ENCODE peak calls at places on chromosomes 16 and 17, in four cellular contexts. K is foreskin fibroblast, Y is BJ, V is heart right ventricle. O is an unnamed sample.

GRCh38 chr17:78366109-78366848 is 6.4 kb upstream of the SOCS3 start:
- DNase-seq in K (no peak), Y (no peak), V (no peak), O (no peak)

GRCh38 chr17:80361495-80362220 is 53.3 kb upstream of the ENDOV start:
- DNase-seq in K (no peak), Y (no peak), V (no peak), O (no peak)

GRCh38 chr17:33494156-33494555 is 201.1 kb upstream of the ASIC2 start:
- DNase-seq in K (no peak), Y (no peak), V (no peak), O (no peak)

GRCh38 chr17:48547839-48548686 is 3.2 kb upstream of the HOXB2 start:
- DNase-seq in K (no peak), Y (no peak), V (no peak), O (no peak)

GRCh38 chr16:25838724-25839186 is 147.0 kb downstream of the HS3ST4 start:
- DNase-seq in K (peak), Y (peak), V (no peak), O (peak)

GRCh38 chr16:57514891-57515600 is 21.3 kb downstream of the CCDC102A start:
- DNase-seq in K (no peak), Y (no peak), V (no peak), O (no peak)

GRCh38 chr16:83011939-83012338 is 385.2 kb downstream of the CDH13 start:
- DNase-seq in K (no peak), Y (peak), V (no peak), O (no peak)

GRCh38 chr17:4539025-4539424 is 16.2 kb downstream of the MYBBP1A start:
- DNase-seq in K (no peak), Y (no peak), V (no peak), O (no peak)

GRCh38 chr17:78146471-78146869 is 285 bp downstream of the C17orf99 start:
- DNase-seq in K (no peak), Y (no peak), V (no peak), O (no peak)

GRCh38 chr16:19522369-19523159 is 666 bp upstream of the GDE1 start:
- DNase-seq in K (no peak), Y (no peak), V (no peak), O (no peak)

GRCh38 chr17:47265983-47266541 is 12.4 kb downstream of the ITGB3 start:
- DNase-seq in K (peak), Y (no peak), V (no peak), O (no peak)

GRCh38 chr17:67378444-67379250 is 1.6 kb downstream of the PITPNC1 start:
- DNase-seq in K (peak), Y (no peak), V (peak), O (peak)

GRCh38 chr16:17414421-17414820 is 56.3 kb downstream of the XYLT1 start:
- DNase-seq in K (no peak), Y (no peak), V (no peak), O (no peak)

GRCh38 chr17:6639014-6639650 is 1.4 kb downstream of the KIAA0753 start:
- DNase-seq in K (no peak), Y (no peak), V (no peak), O (no peak)

GRCh38 chr16:15790458-15790857 is 66.4 kb downstream of the MYH11 start:
- DNase-seq in K (no peak), Y (no peak), V (no peak), O (no peak)

GRCh38 chr17:37737971-37738370 is 6.9 kb downstream of the HNF1B start:
- DNase-seq in K (no peak), Y (no peak), V (no peak), O (no peak)

GRCh38 chr16:17403156-17403809 is 67.5 kb downstream of the XYLT1 start:
- DNase-seq in K (no peak), Y (no peak), V (no peak), O (no peak)

GRCh38 chr17:42067371-42068180 is 17.2 kb upstream of the C17orf113 start:
- DNase-seq in K (no peak), Y (no peak), V (peak), O (peak)

GRCh38 chr16:84593825-84594724 is 23.8 kb downstream of the COTL1 start:
- DNase-seq in K (no peak), Y (no peak), V (no peak), O (peak)

DNA sequence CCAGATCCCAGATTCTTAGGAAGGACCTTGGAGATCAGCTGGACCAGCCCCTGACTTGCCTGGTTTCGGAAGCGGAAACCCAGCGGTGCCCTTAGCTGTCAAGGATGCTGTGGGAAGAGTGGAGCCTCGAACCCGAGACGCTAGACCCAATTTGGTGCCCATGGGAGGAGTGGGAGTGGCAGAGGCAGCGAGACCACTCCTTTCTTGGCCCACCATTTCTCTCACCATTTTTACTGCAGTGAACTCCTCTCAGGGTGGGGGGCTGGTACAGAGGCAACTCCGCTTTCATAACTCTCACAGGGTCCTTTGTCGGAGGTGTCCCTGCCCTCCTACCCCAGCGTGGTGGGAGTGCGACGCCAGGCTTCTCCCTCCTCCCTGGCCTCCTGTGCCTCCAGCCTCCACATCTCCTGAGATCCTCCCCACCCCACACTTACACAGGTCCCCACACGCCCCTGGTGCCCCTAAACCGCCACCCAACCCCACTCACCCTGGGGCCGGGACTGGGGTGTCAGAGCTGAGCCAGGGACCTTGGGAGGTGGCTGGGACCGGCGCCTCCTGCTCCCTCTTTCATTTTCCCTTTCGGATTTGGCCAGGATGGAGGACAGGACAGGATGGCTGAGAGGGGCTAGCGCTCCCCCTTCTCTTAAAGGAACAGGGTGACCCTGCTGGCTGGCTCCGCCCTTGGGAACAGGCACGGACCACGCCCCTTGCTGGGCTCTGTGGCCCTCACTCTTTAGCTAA is at the start of gene GJD3:
- DNase-seq in K (no peak), Y (no peak), V (peak), O (no peak)
- H3K4me3 ChIP-seq in K (peak), Y (peak), V (peak), O (no peak)

GRCh38 chr17:16495561-16495960 is 3.6 kb upstream of the LRRC75A start:
- DNase-seq in K (no peak), Y (no peak), V (no peak), O (no peak)

GRCh38 chr17:16491131-16491702 is 776 bp downstream of the LRRC75A start:
- DNase-seq in K (no peak), Y (no peak), V (no peak), O (no peak)

GRCh38 chr17:16491703-16492612 is at the start of gene LRRC75A:
- DNase-seq in K (peak), Y (no peak), V (peak), O (peak)

GRCh38 chr17:16493470-16494048 is 1.6 kb upstream of the LRRC75A start:
- DNase-seq in K (no peak), Y (no peak), V (no peak), O (no peak)

GRCh38 chr17:16492613-16493290 is 759 bp upstream of the LRRC75A start:
- DNase-seq in K (no peak), Y (no peak), V (no peak), O (no peak)
- H3K4me3 ChIP-seq in K (peak), Y (peak), V (peak), O (peak)

DNA sequence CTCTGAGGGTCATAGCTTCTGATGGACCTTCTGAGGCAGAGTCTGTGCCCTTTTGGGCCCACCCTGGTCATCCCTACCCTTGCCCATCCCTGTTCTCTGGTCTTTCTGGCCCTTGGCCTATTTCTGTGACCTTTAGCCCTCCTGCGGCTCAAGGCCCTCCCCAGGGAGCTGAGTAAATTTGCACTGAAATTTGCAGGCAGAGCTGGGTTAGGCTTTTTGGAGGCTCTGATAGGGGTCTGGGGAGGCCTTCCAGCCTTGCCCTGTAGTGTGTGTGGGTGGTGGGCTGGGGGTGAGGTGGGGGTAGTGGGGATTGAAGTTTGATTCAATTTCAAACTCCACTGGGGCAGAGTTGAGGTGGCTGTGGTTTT is 17.8 kb downstream of the RARA start:
- DNase-seq in K (no peak), Y (no peak), V (no peak), O (no peak)
- H3K4me3 ChIP-seq in K (no peak), Y (no peak), V (no peak), O (no peak)

DNA sequence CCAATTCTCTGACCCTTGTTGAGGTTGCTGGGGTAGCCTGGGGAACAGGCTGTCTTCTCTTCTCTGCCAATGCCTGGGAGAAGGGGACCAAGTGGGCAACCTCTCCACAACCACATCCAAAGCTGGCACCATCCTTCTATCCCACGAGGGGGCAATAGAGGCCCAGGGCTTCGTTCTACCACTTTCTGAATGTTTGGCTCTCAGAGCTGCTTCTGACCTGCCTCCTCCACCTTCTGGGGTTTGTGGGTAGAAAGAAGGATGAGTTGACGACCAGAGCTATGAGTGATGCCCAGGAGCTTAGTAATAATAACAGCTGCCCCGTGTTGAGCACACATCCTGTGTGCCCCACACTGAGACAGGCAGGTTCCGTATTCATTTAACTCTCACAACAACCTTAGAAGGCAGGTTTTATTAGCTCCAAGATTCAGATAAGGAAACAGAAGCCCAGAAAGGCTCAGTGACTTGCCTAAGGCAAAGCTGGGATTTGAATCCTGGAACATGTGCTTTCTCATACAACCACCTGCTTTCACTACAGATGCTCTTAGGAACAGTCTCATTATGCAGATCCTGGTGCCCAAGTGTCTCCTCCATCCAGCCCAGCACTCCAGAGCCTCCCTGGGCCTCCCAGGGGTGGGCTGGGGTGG is 11.1 kb downstream of the TSPOAP1 start:
- DNase-seq in K (peak), Y (peak), V (no peak), O (peak)
- H3K4me3 ChIP-seq in K (no peak), Y (no peak), V (no peak), O (no peak)

GRCh38 chr16:50568187-50568830 is 20.1 kb downstream of the NKD1 start:
- DNase-seq in K (no peak), Y (no peak), V (no peak), O (no peak)
- H3K4me3 ChIP-seq in K (no peak), Y (no peak), V (no peak), O (no peak)

DNA sequence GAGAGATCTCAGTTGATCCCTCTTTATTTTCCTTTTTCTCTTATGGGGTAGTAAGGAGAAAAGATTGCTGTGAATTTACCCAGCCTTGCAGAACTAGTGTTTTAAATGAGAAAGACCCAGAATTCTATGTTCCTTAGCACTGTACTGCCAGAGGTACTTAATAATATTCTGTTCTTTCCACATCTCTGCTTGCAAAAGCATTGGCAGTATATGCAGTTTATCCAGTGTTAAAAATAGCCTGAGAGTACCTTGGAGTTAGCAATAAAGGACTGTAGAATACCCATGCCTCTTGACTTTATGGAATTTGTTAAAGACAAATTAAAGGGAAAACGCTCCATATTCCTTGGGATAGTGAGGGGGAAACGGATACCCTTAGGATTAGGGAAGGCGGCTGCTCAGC is 11.9 kb downstream of the SLC7A6 start:
- DNase-seq in K (no peak), Y (no peak), V (no peak), O (no peak)
- H3K4me3 ChIP-seq in K (no peak), Y (no peak), V (no peak), O (no peak)

GRCh38 chr17:29240477-29240876 is 6.2 kb upstream of the CRYBA1 start:
- DNase-seq in K (no peak), Y (no peak), V (no peak), O (no peak)
- H3K4me3 ChIP-seq in K (no peak), Y (no peak), V (no peak), O (no peak)

GRCh38 chr17:74404218-74404617 is 27.7 kb upstream of the GPRC5C start:
- DNase-seq in K (no peak), Y (no peak), V (no peak), O (no peak)

GRCh38 chr17:74404802-74405201 is 27.1 kb upstream of the GPRC5C start:
- DNase-seq in K (no peak), Y (no peak), V (no peak), O (no peak)

GRCh38 chr17:74407384-74407783 is 24.5 kb upstream of the GPRC5C start:
- DNase-seq in K (no peak), Y (no peak), V (no peak), O (no peak)

GRCh38 chr17:74403512-74404137 is 28.3 kb upstream of the GPRC5C start:
- DNase-seq in K (no peak), Y (no peak), V (no peak), O (peak)

GRCh38 chr17:74402070-74402469 is 29.8 kb upstream of the GPRC5C start:
- DNase-seq in K (no peak), Y (no peak), V (no peak), O (no peak)
- H3K4me3 ChIP-seq in K (no peak), Y (no peak), V (no peak), O (no peak)

GRCh38 chr17:44359458-44360143 is 4.1 kb downstream of the FAM171A2 start:
- DNase-seq in K (no peak), Y (no peak), V (no peak), O (no peak)

GRCh38 chr17:44362056-44362355 is 1.6 kb downstream of the FAM171A2 start:
- DNase-seq in K (no peak), Y (no peak), V (no peak), O (no peak)

GRCh38 chr17:44360144-44360533 is 3.5 kb downstream of the FAM171A2 start:
- DNase-seq in K (no peak), Y (no peak), V (no peak), O (no peak)

GRCh38 chr17:44361292-44362055 is 2.2 kb downstream of the FAM171A2 start:
- DNase-seq in K (no peak), Y (no peak), V (no peak), O (no peak)

DNA sequence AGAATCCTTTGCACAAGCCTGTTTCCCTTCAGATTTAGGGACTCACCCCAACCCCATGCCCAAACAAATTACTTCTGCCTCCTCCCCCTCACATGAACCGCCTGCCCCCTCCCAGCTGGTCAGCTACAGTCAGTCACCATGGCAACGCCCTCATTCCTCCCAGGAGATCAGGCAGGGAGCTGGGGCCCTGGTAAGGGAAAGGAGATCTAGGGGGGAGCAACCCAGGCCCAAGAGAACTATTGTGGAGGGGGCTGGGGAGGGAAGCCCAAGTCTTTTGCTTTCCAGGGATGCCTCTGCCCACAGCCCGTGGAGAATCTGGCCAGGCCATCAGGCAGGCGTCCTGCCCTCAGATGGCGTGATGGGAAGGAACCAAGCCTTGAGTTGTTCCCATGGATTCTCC is 2.8 kb downstream of the FAM171A2 start:
- DNase-seq in K (peak), Y (no peak), V (no peak), O (no peak)
- H3K4me3 ChIP-seq in K (no peak), Y (no peak), V (no peak), O (no peak)